ENCODE peak calls at places on chromosomes 3 and 15, in five cellular contexts. N is HepG2; X is left lobe of liver; Y is aorta; M is naive thymus-derived CD8-positive, alpha-beta T cell. C is an unnamed sample.

GRCh38 chr3:30288830-30289229 is 317.6 kb upstream of the TGFBR2 start:
- ATAC-seq in N (no peak), X (no peak), Y (no peak), M (no peak), C (no peak)

GRCh38 chr3:8001307-8001706 is 500.3 kb upstream of the LMCD1 start:
- ATAC-seq in N (no peak), X (no peak), Y (no peak), M (no peak), C (no peak)

GRCh38 chr3:122081543-122081942 is 26.4 kb downstream of the CD86 start:
- ATAC-seq in N (no peak), X (no peak), Y (no peak), M (no peak), C (no peak)

GRCh38 chr3:126971891-126972351 is 11.0 kb upstream of the PLXNA1 start:
- ATAC-seq in N (peak; percentile 25), X (peak; percentile 70), Y (peak; percentile 82), M (no peak), C (peak; percentile 83)

GRCh38 chr15:92083190-92083589 is 229.7 kb downstream of the SLCO3A1 start:
- ATAC-seq in N (no peak), X (no peak), Y (no peak), M (no peak), C (no peak)

GRCh38 chr3:132568427-132568826 is 28.6 kb upstream of the ACKR4 start:
- ATAC-seq in N (no peak), X (no peak), Y (no peak), M (no peak), C (no peak)

GRCh38 chr15:68553994-68554715 is 24.6 kb upstream of the CORO2B start:
- ATAC-seq in N (peak; percentile 68), X (peak; percentile 69), Y (no peak), M (no peak), C (peak; percentile 25)

GRCh38 chr3:10467904-10468610 is 37.3 kb downstream of the ATP2B2 start:
- ATAC-seq in N (no peak), X (peak; percentile 81), Y (no peak), M (no peak), C (no peak)

GRCh38 chr15:73046073-73046472 is 6.2 kb upstream of the NEO1 start:
- ATAC-seq in N (no peak), X (no peak), Y (no peak), M (no peak), C (no peak)

GRCh38 chr3:72258786-72259185 is 473.8 kb upstream of the PROK2 start:
- ATAC-seq in N (no peak), X (no peak), Y (no peak), M (peak; percentile 27), C (no peak)

GRCh38 chr15:63858881-63859280 is 25.1 kb upstream of the HERC1 start:
- ATAC-seq in N (no peak), X (no peak), Y (no peak), M (peak; percentile 24), C (peak; percentile 57)

GRCh38 chr3:170826047-170826446 is 43.9 kb downstream of the RPL22L1 start:
- ATAC-seq in N (no peak), X (no peak), Y (no peak), M (no peak), C (no peak)

GRCh38 chr3:10672422-10672821 is 143.6 kb upstream of the SLC6A11 start:
- ATAC-seq in N (no peak), X (no peak), Y (no peak), M (no peak), C (no peak)

GRCh38 chr3:148861277-148861869 is 3.7 kb upstream of the CPA3 start:
- ATAC-seq in N (peak; percentile 49), X (peak; percentile 83), Y (no peak), M (no peak), C (no peak)

GRCh38 chr3:120284702-120285507 is at the start of gene GPR156:
- ATAC-seq in N (peak; percentile 66), X (peak; percentile 29), Y (no peak), M (peak; percentile 18), C (peak; percentile 73)

GRCh38 chr3:68986496-68987208 is 26.8 kb downstream of the EOGT start:
- ATAC-seq in N (no peak), X (no peak), Y (no peak), M (no peak), C (no peak)

GRCh38 chr15:96213896-96214295 is 116.6 kb upstream of the NR2F2 start:
- ATAC-seq in N (no peak), X (peak; percentile 63), Y (no peak), M (no peak), C (no peak)

GRCh38 chr3:117439812-117440211 is 730.2 kb downstream of the TUSC7 start:
- ATAC-seq in N (peak; percentile 58), X (peak; percentile 52), Y (no peak), M (no peak), C (no peak)

GRCh38 chr3:158809642-158810041 is 7.8 kb downstream of the MFSD1 start:
- ATAC-seq in N (no peak), X (peak; percentile 39), Y (peak; percentile 59), M (peak; percentile 53), C (no peak)

GRCh38 chr15:77497942-77498361 is 77.3 kb downstream of the HMG20A start:
- ATAC-seq in N (no peak), X (no peak), Y (peak; percentile 46), M (no peak), C (no peak)

GRCh38 chr3:193708270-193708669 is 115.3 kb downstream of the OPA1 start:
- ATAC-seq in N (no peak), X (no peak), Y (no peak), M (no peak), C (no peak)

GRCh38 chr3:71050133-71050520 is 533.4 kb downstream of the FOXP1 start:
- ATAC-seq in N (peak; percentile 41), X (no peak), Y (no peak), M (no peak), C (no peak)

GRCh38 chr3:46552538-46552937 is 13.6 kb downstream of the LRRC2 start:
- ATAC-seq in N (no peak), X (no peak), Y (no peak), M (no peak), C (no peak)

GRCh38 chr3:146493761-146494160 is 24.4 kb upstream of the PLSCR2 start:
- ATAC-seq in N (no peak), X (no peak), Y (no peak), M (no peak), C (no peak)

GRCh38 chr15:88040516-88040915 is 216.0 kb downstream of the NTRK3 start:
- ATAC-seq in N (no peak), X (no peak), Y (no peak), M (no peak), C (no peak)

GRCh38 chr3:40103829-40104228 is 205.7 kb upstream of the EIF1B start:
- ATAC-seq in N (no peak), X (no peak), Y (no peak), M (no peak), C (no peak)

GRCh38 chr15:72838311-72838731 is 54.8 kb upstream of the ADPGK start:
- ATAC-seq in N (no peak), X (peak; percentile 48), Y (no peak), M (no peak), C (no peak)

GRCh38 chr15:76514292-76514691 is 177.7 kb downstream of the ISL2 start:
- ATAC-seq in N (peak; percentile 96), X (peak; percentile 96), Y (no peak), M (no peak), C (no peak)

GRCh38 chr15:40875996-40876740 is 2.1 kb upstream of the RHOV start:
- ATAC-seq in N (no peak), X (no peak), Y (no peak), M (no peak), C (no peak)

GRCh38 chr3:190314741-190315140 is 7.5 kb downstream of the CLDN1 start:
- ATAC-seq in N (no peak), X (no peak), Y (no peak), M (no peak), C (no peak)

GRCh38 chr15:41435037-41435786 is 18.3 kb downstream of the RTF1 start:
- ATAC-seq in N (no peak), X (no peak), Y (no peak), M (no peak), C (no peak)

GRCh38 chr15:56815247-56815646 is 81.9 kb upstream of the ZNF280D start:
- ATAC-seq in N (no peak), X (no peak), Y (no peak), M (no peak), C (peak; percentile 65)

GRCh38 chr3:20729185-20729584 is 543.2 kb upstream of the SGO1 start:
- ATAC-seq in N (no peak), X (no peak), Y (no peak), M (no peak), C (no peak)

GRCh38 chr15:44261007-44261706 is 27.4 kb upstream of the GOLM2 start:
- ATAC-seq in N (peak; percentile 85), X (no peak), Y (no peak), M (no peak), C (no peak)

GRCh38 chr15:100429116-100429728 is 87.4 kb upstream of the ADAMTS17 start:
- ATAC-seq in N (no peak), X (peak; percentile 97), Y (no peak), M (no peak), C (no peak)

GRCh38 chr3:111695584-111696213 is 100.6 kb upstream of the ZBED2 start:
- ATAC-seq in N (no peak), X (no peak), Y (no peak), M (no peak), C (no peak)